ENCODE peak calls at places on chromosomes 1 and 21, in five cellular contexts. One of them, this sample, is unnamed.

GRCh38 chr21:29155118-29155932 is 24.9 kb downstream of the MAP3K7CL start:
- DNase-seq in RWPE1: peak
- DNase-seq in mucosa of descending colon: no peak
- DNase-seq in right cardiac atrium: peak
- DNase-seq in OCI-M1: no peak
- DNase-seq in this sample: no peak

GRCh38 chr21:37628362-37628761 is 261.8 kb downstream of the DYRK1A start:
- DNase-seq in RWPE1: no peak
- DNase-seq in mucosa of descending colon: no peak
- DNase-seq in right cardiac atrium: no peak
- DNase-seq in OCI-M1: no peak
- DNase-seq in this sample: no peak

GRCh38 chr1:207335695-207336363 is 14.4 kb downstream of the CD55 start:
- DNase-seq in RWPE1: no peak
- DNase-seq in mucosa of descending colon: no peak
- DNase-seq in right cardiac atrium: no peak
- DNase-seq in OCI-M1: peak
- DNase-seq in this sample: no peak

GRCh38 chr1:21104683-21105082 is 72.0 kb downstream of the EIF4G3 start:
- DNase-seq in RWPE1: no peak
- DNase-seq in mucosa of descending colon: no peak
- DNase-seq in right cardiac atrium: no peak
- DNase-seq in OCI-M1: no peak
- DNase-seq in this sample: no peak

GRCh38 chr1:2320760-2321159 is 70.6 kb downstream of the MORN1 start:
- DNase-seq in RWPE1: no peak
- DNase-seq in mucosa of descending colon: no peak
- DNase-seq in right cardiac atrium: no peak
- DNase-seq in OCI-M1: no peak
- DNase-seq in this sample: no peak

GRCh38 chr1:89701746-89702241 is 68.9 kb downstream of the LRRC8C start:
- DNase-seq in RWPE1: no peak
- DNase-seq in mucosa of descending colon: no peak
- DNase-seq in right cardiac atrium: no peak
- DNase-seq in OCI-M1: peak
- DNase-seq in this sample: no peak

GRCh38 chr1:225318706-225319575 is 108.9 kb downstream of the LBR start:
- DNase-seq in RWPE1: peak
- DNase-seq in mucosa of descending colon: peak
- DNase-seq in right cardiac atrium: no peak
- DNase-seq in OCI-M1: peak
- DNase-seq in this sample: no peak

GRCh38 chr1:100760511-100760910 is 41.0 kb downstream of the VCAM1 start:
- DNase-seq in RWPE1: no peak
- DNase-seq in mucosa of descending colon: no peak
- DNase-seq in right cardiac atrium: no peak
- DNase-seq in OCI-M1: peak
- DNase-seq in this sample: no peak

GRCh38 chr1:40392206-40392605 is 18.7 kb downstream of the SMAP2 start:
- DNase-seq in RWPE1: peak
- DNase-seq in mucosa of descending colon: no peak
- DNase-seq in right cardiac atrium: no peak
- DNase-seq in OCI-M1: no peak
- DNase-seq in this sample: no peak

GRCh38 chr1:116288201-116288598 is 84.8 kb upstream of the ATP1A1 start:
- DNase-seq in RWPE1: no peak
- DNase-seq in mucosa of descending colon: no peak
- DNase-seq in right cardiac atrium: no peak
- DNase-seq in OCI-M1: no peak
- DNase-seq in this sample: no peak

This sample was measured in naive thymus-derived CD4-positive, alpha-beta T cell.